ENCODE peak calls at places on chromosomes 16 and 17, in five cellular contexts. G is ovary; N is hypothalamus; L is stimulated activated CD4-positive, alpha-beta T cell treated with anti-CD3 and anti-CD28 coated beads, Interleukin-4, amount 100 ng/mL, for 24 hours; R is fibroblast of the aortic adventitia. J is an unnamed sample.

GRCh38 chr16:48383877-48384304 is 1.3 kb downstream of the SIAH1 start:
- DNase-seq in L (no peak), R (no peak), N (no peak), G (no peak), J (peak; percentile 46)

GRCh38 chr17:42682400-42683384 is at the start of gene CNTNAP1:
- DNase-seq in G (peak; percentile 82), R (peak; percentile 82), N (peak; percentile 26), L (no peak), J (no peak)

GRCh38 chr17:75515229-75515522 is 161 bp downstream of the CASKIN2 start:
- DNase-seq in N (no peak), R (no peak), G (no peak), L (no peak), J (no peak)

GRCh38 chr16:81842564-81843242 is 63.6 kb downstream of the PLCG2 start:
- DNase-seq in R (no peak), L (no peak), G (no peak), N (no peak), J (no peak)

GRCh38 chr17:43003542-43004172 is 2.9 kb upstream of the IFI35 start:
- DNase-seq in L (no peak), R (peak; percentile 62), N (no peak), G (no peak), J (no peak)

GRCh38 chr17:47999612-48000011 is 28.7 kb downstream of the CDK5RAP3 start:
- DNase-seq in N (no peak), G (no peak), L (no peak), R (no peak), J (peak; percentile 64)

GRCh38 chr17:75238020-75238580 is 23.3 kb downstream of the GGA3 start:
- DNase-seq in L (no peak), R (no peak), N (no peak), G (no peak), J (no peak)

GRCh38 chr17:8797621-8798175 is 1.5 kb downstream of the MFSD6L start:
- DNase-seq in L (no peak), R (no peak), N (no peak), G (no peak), J (no peak)

GRCh38 chr17:35236821-35237220 is 6.1 kb upstream of the SLFN5 start:
- DNase-seq in L (no peak), R (no peak), N (no peak), G (no peak), J (no peak)

GRCh38 chr16:1152123-1152638 is 725 bp upstream of the CACNA1H start:
- DNase-seq in L (peak; percentile 33), N (no peak), G (peak; percentile 83), R (no peak), J (no peak)

GRCh38 chr16:11978080-11978479 is 1.5 kb downstream of the SNX29 start:
- DNase-seq in N (no peak), L (no peak), R (peak; percentile 11), G (no peak), J (no peak)

GRCh38 chr16:11295672-11296071 is 14.5 kb upstream of the PRM1 start:
- DNase-seq in N (no peak), L (no peak), R (no peak), G (no peak), J (no peak)

GRCh38 chr17:1072551-1072961 is 75.6 kb downstream of the TIMM22 start:
- DNase-seq in G (no peak), L (no peak), R (no peak), N (no peak), J (no peak)

GRCh38 chr16:262121-262745 is 13.5 kb downstream of the RGS11 start:
- DNase-seq in N (no peak), G (no peak), R (no peak), L (no peak), J (no peak)

GRCh38 chr17:2943971-2944370 is 119.4 kb downstream of the OR1D5 start:
- DNase-seq in N (no peak), L (no peak), R (no peak), G (no peak), J (no peak)

GRCh38 chr17:3531266-3532101 is 26.1 kb downstream of the TRPV3 start:
- DNase-seq in N (peak; percentile 97), L (no peak), G (peak; percentile 68), R (no peak), J (no peak)

GRCh38 chr16:23866628-23867027 is 30.8 kb downstream of the PRKCB start:
- DNase-seq in N (no peak), R (no peak), G (no peak), L (no peak), J (no peak)

GRCh38 chr16:19701091-19701490 is 16.9 kb downstream of the KNOP1 start:
- DNase-seq in R (peak; percentile 39), L (no peak), N (no peak), G (no peak), J (no peak)

GRCh38 chr16:4918790-4919210 is 18.1 kb downstream of the PPL start:
- DNase-seq in G (no peak), L (no peak), N (no peak), R (no peak), J (no peak)

GRCh38 chr17:63447688-63448005 is 1.5 kb upstream of the CYB561 start:
- DNase-seq in L (no peak), G (no peak), R (peak; percentile 75), N (no peak), J (no peak)

GRCh38 chr17:36934759-36935630 is 2.3 kb upstream of the LHX1 start:
- DNase-seq in G (no peak), N (no peak), L (no peak), R (no peak), J (no peak)

GRCh38 chr16:1286492-1287094 is 22.8 kb upstream of the UBE2I start:
- DNase-seq in R (no peak), G (no peak), L (no peak), N (no peak), J (no peak)

J was measured in AG09309.